ENCODE peak calls at places on chromosomes 16 and 17, in five cellular contexts. X is GM23338, A is PC-3, K is OCI-LY7, W is GM23248. D is an unnamed sample.

GRCh38 chr16:291539-291938 is 8.6 kb downstream of the PDIA2 start:
- DNase-seq in K (no peak), W (no peak), A (no peak), X (no peak), D (no peak)

GRCh38 chr17:80633994-80634566 is 89.4 kb downstream of the RPTOR start:
- DNase-seq in W (no peak), X (no peak), A (no peak), K (no peak), D (no peak)

GRCh38 chr16:84255050-84255810 is 15.4 kb upstream of the KCNG4 start:
- DNase-seq in K (no peak), X (no peak), W (no peak), A (no peak), D (no peak)

GRCh38 chr16:85908444-85908843 is 9.5 kb downstream of the IRF8 start:
- DNase-seq in K (peak; percentile 93), X (no peak), W (no peak), A (no peak), D (no peak)

GRCh38 chr17:59746849-59747445 is 39.5 kb downstream of the VMP1 start:
- DNase-seq in W (peak; percentile 78), A (peak; percentile 77), X (peak; percentile 59), K (peak; percentile 63), D (peak; percentile 92)

GRCh38 chr17:49434821-49435581 is 20.3 kb upstream of the PHB1 start:
- DNase-seq in A (peak; percentile 88), W (peak; percentile 53), K (peak; percentile 63), X (peak; percentile 85), D (peak; percentile 95)

GRCh38 chr17:337453-337852 is 15.2 kb downstream of the RPH3AL start:
- DNase-seq in X (no peak), K (no peak), A (no peak), W (no peak), D (peak; percentile 18)

GRCh38 chr16:55274391-55274790 is 49.6 kb upstream of the IRX6 start:
- DNase-seq in K (no peak), A (no peak), X (no peak), W (no peak), D (no peak)

GRCh38 chr17:68719431-68719830 is 118.3 kb upstream of the FAM20A start:
- DNase-seq in X (no peak), A (peak; percentile 39), K (no peak), W (peak; percentile 87), D (peak; percentile 81)

GRCh38 chr17:80992948-80993624 is 1.4 kb downstream of the CHMP6 start:
- DNase-seq in K (no peak), A (peak; percentile 31), W (no peak), X (no peak), D (peak; percentile 92)

GRCh38 chr16:2790631-2791030 is 3.3 kb upstream of the PRSS33 start:
- DNase-seq in X (no peak), A (no peak), K (no peak), W (no peak), D (no peak)

GRCh38 chr17:13001991-13002615 is 15.7 kb downstream of the ELAC2 start:
- DNase-seq in W (no peak), A (no peak), K (no peak), X (no peak), D (no peak)

GRCh38 chr16:66970775-66971725 is 10.0 kb downstream of the CES3 start:
- DNase-seq in W (peak; percentile 66), K (no peak), A (peak; percentile 25), X (no peak), D (peak; percentile 86)

GRCh38 chr16:4365014-4365406 is 6.6 kb upstream of the VASN start:
- DNase-seq in W (no peak), X (no peak), A (no peak), K (no peak), D (no peak)

GRCh38 chr16:69240336-69240735 is 53.4 kb downstream of the SNTB2 start:
- DNase-seq in W (peak; percentile 62), K (no peak), A (no peak), X (no peak), D (no peak)

GRCh38 chr17:8016632-8017424 is 14.4 kb downstream of the GUCY2D start:
- DNase-seq in A (peak; percentile 65), X (peak; percentile 92), W (peak; percentile 50), K (peak; percentile 50), D (peak; percentile 87)

GRCh38 chr17:51128089-51128488 is 7.4 kb upstream of the SPAG9 start:
- DNase-seq in W (peak; percentile 39), X (peak; percentile 28), K (no peak), A (no peak), D (no peak)

GRCh38 chr17:58391302-58391984 is 25.9 kb downstream of the RNF43 start:
- DNase-seq in X (no peak), A (peak; percentile 99), W (no peak), K (no peak), D (no peak)

GRCh38 chr16:59170065-59170712 is 436.1 kb upstream of the GOT2 start:
- DNase-seq in W (no peak), X (peak; percentile 84), A (no peak), K (no peak), D (no peak)

GRCh38 chr16:193441-193840 is 13.2 kb downstream of the HBQ1 start:
- DNase-seq in W (no peak), A (no peak), X (no peak), K (no peak), D (no peak)

GRCh38 chr17:61366715-61367413 is 32.8 kb upstream of the TBX2 start:
- DNase-seq in K (no peak), A (no peak), W (no peak), X (no peak), D (no peak)

GRCh38 chr16:50525716-50526115 is 22.5 kb upstream of the NKD1 start:
- DNase-seq in K (no peak), W (no peak), X (no peak), A (no peak), D (no peak)

GRCh38 chr17:44065668-44066203 is 735 bp downstream of the LSM12 start:
- DNase-seq in K (peak; percentile 39), W (peak; percentile 53), X (no peak), A (peak; percentile 20), D (peak; percentile 85)

GRCh38 chr17:48555183-48555615 is 10.3 kb upstream of the HOXB2 start:
- DNase-seq in K (no peak), W (peak; percentile 77), A (peak; percentile 72), X (no peak), D (no peak)

GRCh38 chr17:60393840-60394529 is 2.1 kb upstream of the USP32 start:
- DNase-seq in X (no peak), A (no peak), W (no peak), K (no peak), D (no peak)

GRCh38 chr17:83175551-83176271 is 96.3 kb downstream of the METRNL start:
- DNase-seq in A (no peak), W (no peak), X (no peak), K (no peak), D (no peak)

GRCh38 chr17:35892091-35892637 is 12.0 kb upstream of the CCL5 start:
- DNase-seq in K (no peak), X (peak; percentile 2), A (no peak), W (no peak), D (peak; percentile 82)

GRCh38 chr16:84052071-84052622 is 9.6 kb upstream of the SLC38A8 start:
- DNase-seq in K (no peak), X (no peak), A (no peak), W (no peak), D (peak; percentile 22)

GRCh38 chr17:40417258-40417608 is 463 bp downstream of the TOP2A start:
- DNase-seq in X (peak; percentile 60), K (peak; percentile 56), W (no peak), A (no peak), D (no peak)

GRCh38 chr16:8568231-8568617 is 22.1 kb downstream of the TMEM114 start:
- DNase-seq in K (peak; percentile 16), A (no peak), X (no peak), W (peak; percentile 24), D (no peak)

GRCh38 chr17:65514541-65514940 is 46.9 kb downstream of the AXIN2 start:
- DNase-seq in X (no peak), W (peak; percentile 97), K (no peak), A (no peak), D (no peak)

GRCh38 chr17:75370288-75370687 is 35.2 kb downstream of the GRB2 start:
- DNase-seq in K (no peak), X (no peak), W (no peak), A (no peak), D (no peak)

GRCh38 chr16:85306071-85306792 is 194.0 kb upstream of the CIBAR2 start:
- DNase-seq in A (peak; percentile 41), W (peak; percentile 95), X (no peak), K (peak; percentile 91), D (peak; percentile 99)

GRCh38 chr16:52149003-52149402 is 397.9 kb downstream of the TOX3 start:
- DNase-seq in X (no peak), W (no peak), K (no peak), A (no peak), D (no peak)
- H3K4me3 ChIP-seq in X (no peak overlapping the region), W (no peak overlapping the region), K (no peak overlapping the region), A (no peak overlapping the region), D (no peak overlapping the region)

GRCh38 chr16:89113152-89113547 is 19.5 kb downstream of the ACSF3 start:
- DNase-seq in A (no peak), W (no peak), K (no peak), X (no peak), D (no peak)
- H3K4me2 ChIP-seq in A (no peak overlapping the region), W (no peak overlapping the region), K (peak overlapping the region; percentile 94), X (no peak overlapping the region), D (no peak overlapping the region)

GRCh38 chr16:57783116-57783515 is 19.2 kb downstream of the KIFC3 start:
- DNase-seq in X (no peak), A (no peak), K (no peak), W (no peak), D (no peak)

GRCh38 chr16:57784334-57784733 is 18.0 kb downstream of the KIFC3 start:
- DNase-seq in A (no peak), K (no peak), W (no peak), X (no peak), D (peak; percentile 37)

GRCh38 chr16:57783883-57784282 is 18.4 kb downstream of the KIFC3 start:
- DNase-seq in X (no peak), K (no peak), W (no peak), A (no peak), D (peak; percentile 71)

GRCh38 chr16:57781349-57781740 is 20.9 kb downstream of the KIFC3 start:
- DNase-seq in W (no peak), K (no peak), A (no peak), X (no peak), D (no peak)

DNA sequence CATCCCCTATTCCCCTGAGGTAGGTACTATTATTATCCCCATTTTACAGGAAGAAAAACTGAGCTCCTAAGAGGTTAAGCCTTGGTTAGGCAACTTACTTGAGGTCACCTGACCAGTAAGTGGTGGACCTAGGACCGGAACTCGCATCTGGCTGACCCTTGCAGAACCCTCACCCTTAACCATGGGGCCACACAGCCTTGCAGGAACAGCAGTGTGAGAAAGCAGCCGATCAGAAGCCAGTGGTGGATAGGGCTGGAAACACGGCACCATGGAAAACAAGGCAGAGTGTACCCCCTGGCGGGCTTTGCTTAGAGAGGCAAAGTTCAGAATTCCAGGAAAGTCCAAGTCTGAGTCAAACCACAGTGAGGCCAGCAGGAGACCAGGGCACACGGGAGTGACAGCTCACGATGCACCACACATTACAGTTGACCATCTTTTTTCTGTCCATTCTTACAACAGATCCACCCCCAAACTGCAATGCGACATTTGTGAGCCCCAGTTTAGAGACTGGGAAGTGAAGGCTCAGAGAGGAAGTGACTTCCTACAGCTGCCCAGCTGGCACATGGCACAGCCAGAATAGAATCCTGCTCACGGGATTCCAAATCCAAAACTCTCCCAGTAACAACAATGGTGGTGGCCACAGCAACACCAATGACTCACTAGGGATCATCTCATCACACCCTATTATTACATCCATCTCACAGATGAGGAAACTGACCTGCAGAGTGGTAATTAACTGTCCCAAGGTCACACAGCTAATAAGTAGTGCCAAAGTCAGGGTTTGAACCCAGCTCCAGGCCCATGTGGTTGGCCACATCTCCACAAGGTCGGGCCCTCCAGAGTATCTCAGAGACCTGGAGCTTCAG is 20.3 kb downstream of the KIFC3 start:
- DNase-seq in X (no peak), W (peak; percentile 76), A (no peak), K (no peak), D (peak; percentile 96)
- H3K4me3 ChIP-seq in X (no peak overlapping the region), W (no peak overlapping the region), A (no peak overlapping the region), K (no peak overlapping the region), D (no peak overlapping the region)

GRCh38 chr17:78225088-78225865 is 6.2 kb upstream of the TMEM235 start:
- DNase-seq in K (no peak), X (no peak), A (no peak), W (no peak), D (peak; percentile 50)
- H3K4me2 ChIP-seq in K (no peak overlapping the region), X (no peak overlapping the region), A (no peak overlapping the region), W (no peak overlapping the region), D (no peak overlapping the region)